ENCODE peak calls at places on chromosomes 4 and X, in ten cellular contexts. A is transverse colon, X is heart left ventricle, Z is heart right ventricle, L is mucosa of descending colon, N is psoas muscle, I is Karpas-422, K is breast epithelium, R is fibroblast of lung, M is GM23338. O is an unnamed sample. For H3K36me3, the result is how much of the 10 kb centered on the place peaks cover.

GRCh38 chrX:37380256-37380655 is 31.1 kb downstream of the PRRG1 start:
- DNase-seq in A (no peak), X (no peak), Z (no peak), L (no peak), N (no peak), I (no peak), K (no peak), R (no peak), M (no peak), O (no peak)

GRCh38 chr4:3304831-3305609 is 12.2 kb downstream of the RGS12 start:
- DNase-seq in A (no peak), X (peak), Z (peak), L (no peak), N (peak), I (no peak), K (peak), R (peak), M (no peak), O (no peak)

GRCh38 chrX:130055103-130055502 is 55.2 kb downstream of the ELF4 start:
- DNase-seq in A (no peak), X (no peak), Z (no peak), L (no peak), N (peak), I (no peak), K (no peak), R (peak), M (no peak), O (no peak)

GRCh38 chr4:186859420-186859819 is 135.8 kb upstream of the FAT1 start:
- DNase-seq in A (no peak), X (no peak), Z (no peak), L (no peak), N (no peak), I (no peak), K (no peak), R (no peak), M (peak), O (no peak)

GRCh38 chrX:40107291-40108083 is 9.7 kb upstream of the BCOR start:
- DNase-seq in A (peak), X (peak), Z (peak), L (peak), N (peak), I (no peak), K (no peak), R (no peak), M (peak), O (no peak)

GRCh38 chrX:39258331-39258730 is 457.1 kb downstream of the MID1IP1 start:
- DNase-seq in A (no peak), X (no peak), Z (no peak), L (no peak), N (no peak), I (no peak), K (no peak), R (peak), M (no peak), O (no peak)

GRCh38 chrX:103210056-103210455 is 4.9 kb upstream of the BEX4 start:
- DNase-seq in A (no peak), X (no peak), Z (no peak), L (no peak), N (no peak), I (no peak), K (no peak), R (no peak), M (no peak), O (no peak)

GRCh38 chr4:84719115-84719514 is 136.2 kb downstream of the CDS1 start:
- DNase-seq in A (no peak), X (no peak), Z (no peak), L (no peak), N (no peak), I (no peak), K (no peak), R (no peak), M (no peak), O (no peak)

GRCh38 chr4:187179086-187180070 is 455.7 kb upstream of the FAT1 start:
- DNase-seq in A (no peak), X (no peak), Z (no peak), L (no peak), N (no peak), I (no peak), K (no peak), R (no peak), M (peak), O (no peak)

GRCh38 chr4:129153700-129154099 is 57.7 kb downstream of the C4orf33 start:
- DNase-seq in A (no peak), X (no peak), Z (no peak), L (no peak), N (no peak), I (no peak), K (no peak), R (no peak), M (no peak), O (no peak)

GRCh38 chr4:15921592-15921932 is 17.0 kb downstream of the FGFBP1 start:
- DNase-seq in A (no peak), X (no peak), Z (no peak), L (no peak), N (no peak), I (no peak), K (no peak), R (no peak), M (no peak), O (no peak)

GRCh38 chr4:123547167-123547817 is 150.7 kb downstream of the SPRY1 start:
- DNase-seq in A (peak), X (no peak), Z (no peak), L (peak), N (no peak), I (no peak), K (peak), R (no peak), M (peak), O (no peak)

GRCh38 chr4:6847134-6847533 is 62.5 kb upstream of the TBC1D14 start:
- DNase-seq in A (no peak), X (no peak), Z (no peak), L (no peak), N (no peak), I (no peak), K (no peak), R (no peak), M (no peak), O (no peak)
- H3K36me3 ChIP-seq in A (under half), X (under half), Z (half or more), L (under half), N (under half), I (under half), K (under half), R (under half), M (under half), O (half or more)

GRCh38 chrX:42247241-42247640 is 323.9 kb upstream of the CASK start:
- DNase-seq in A (no peak), X (no peak), Z (no peak), L (no peak), N (no peak), I (no peak), K (no peak), R (peak), M (no peak), O (no peak)
- H3K4me3 ChIP-seq in A (no peak), X (peak), Z (peak), L (no peak), N (peak), I (no peak), K (peak), R (no peak), M (no peak), O (no peak)

GRCh38 chr4:55410431-55410830 is 14.7 kb downstream of the TMEM165 start:
- DNase-seq in A (no peak), X (no peak), Z (no peak), L (no peak), N (no peak), I (no peak), K (no peak), R (no peak), M (no peak), O (no peak)
- H3K36me3 ChIP-seq in A (under half), X (under half), Z (half or more), L (under half), N (under half), I (under half), K (under half), R (under half), M (under half), O (half or more)

DNA sequence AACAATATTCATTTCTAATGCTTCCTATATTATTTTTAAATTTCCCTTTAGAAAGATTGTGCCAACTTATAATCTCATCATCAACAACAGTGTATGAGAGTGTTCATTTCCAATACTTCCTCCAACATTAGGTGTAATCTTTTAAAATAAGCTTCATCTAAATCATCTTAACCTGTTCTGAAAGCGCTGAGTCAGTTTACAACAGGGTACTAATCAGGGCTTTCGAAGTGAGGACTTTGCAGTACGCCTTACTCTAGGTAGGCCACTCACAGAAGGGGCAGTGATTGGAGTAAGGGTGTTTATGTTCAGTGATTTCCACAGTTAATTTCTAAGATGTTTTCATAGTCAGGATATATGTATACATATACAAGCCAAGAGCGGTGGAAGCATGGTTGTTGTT is 87.9 kb downstream of the FRAS1 start:
- DNase-seq in A (no peak), X (no peak), Z (no peak), L (no peak), N (no peak), I (no peak), K (no peak), R (no peak), M (no peak), O (no peak)
- H3K4me3 ChIP-seq in A (no peak), X (no peak), Z (no peak), L (no peak), N (no peak), I (no peak), K (no peak), R (no peak), M (no peak), O (no peak)

DNA sequence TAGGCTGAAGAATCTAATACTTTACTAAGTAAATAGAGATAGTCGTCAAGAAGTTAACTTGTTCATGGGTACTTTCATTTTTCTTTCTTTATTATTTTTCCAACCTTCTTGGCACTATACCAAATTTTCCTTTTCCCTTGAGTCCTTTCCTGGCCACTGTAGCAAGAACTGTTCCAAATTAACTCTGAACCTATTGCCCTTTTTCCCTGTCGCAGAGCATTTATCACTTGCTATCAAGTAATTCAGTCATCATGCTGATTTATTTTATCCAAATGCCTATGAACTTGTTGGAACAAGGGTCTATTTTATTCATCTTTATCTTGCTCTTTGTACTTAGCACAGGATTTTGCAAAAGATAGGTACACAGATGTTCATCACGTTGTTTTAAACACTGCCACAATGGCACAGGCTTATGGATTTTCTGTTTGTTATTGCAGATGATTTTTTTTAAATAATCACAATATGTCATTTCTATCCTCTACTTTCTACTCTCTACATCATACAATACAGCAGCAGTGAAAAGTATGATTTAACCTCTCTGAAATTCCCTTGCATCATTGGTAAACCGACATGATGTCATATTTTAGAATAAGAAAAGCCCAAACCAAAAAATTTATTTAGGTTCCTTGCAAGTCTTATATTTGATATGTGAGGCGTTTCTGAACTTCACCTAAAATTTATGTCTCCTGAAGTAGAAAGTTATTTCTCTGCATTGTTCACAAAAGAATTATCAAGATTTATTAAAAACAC is 2352.3 kb downstream of the PCDH7 start:
- DNase-seq in A (no peak), X (no peak), Z (no peak), L (no peak), N (no peak), I (no peak), K (no peak), R (no peak), M (no peak), O (no peak)
- H3K36me3 ChIP-seq in A (under half), X (under half), Z (under half), L (under half), N (under half), I (under half), K (under half), R (under half), M (under half), O (under half)